ENCODE peak calls at places on chromosome 20, in ten cellular contexts. R is breast epithelium; A is cardiac muscle cell; U is body of pancreas; L is tibial artery; S is hepatocyte; G is upper lobe of right lung; Q is effector memory CD4-positive, alpha-beta T cell; E is right lobe of liver; X is adipocyte. W is an unnamed sample.

GRCh38 chr20:62083312-62083711 is 17.6 kb upstream of the TAF4 start:
- DNase-seq in G (no peak), A (no peak), S (no peak), E (no peak), U (no peak), L (no peak), Q (no peak), X (no peak), R (no peak), W (no peak)

GRCh38 chr20:40636486-40636885 is 52.5 kb downstream of the MAFB start:
- DNase-seq in U (no peak), G (no peak), X (no peak), L (no peak), A (no peak), R (no peak), E (no peak), S (no peak), Q (no peak), W (no peak)

GRCh38 chr20:51175156-51175555 is 152.2 kb upstream of the KCNG1 start:
- DNase-seq in Q (no peak), E (no peak), A (no peak), U (no peak), S (no peak), L (no peak), X (no peak), R (no peak), G (no peak), W (no peak)

GRCh38 chr20:31682352-31682751 is 40.3 kb downstream of the BCL2L1 start:
- DNase-seq in G (no peak), R (no peak), U (no peak), L (no peak), S (no peak), X (no peak), A (no peak), E (no peak), Q (no peak), W (no peak)

GRCh38 chr20:50292324-50293243 is 102.0 kb downstream of the CEBPB start:
- DNase-seq in U (peak; percentile 81), L (peak; percentile 99), E (peak; percentile 98), A (peak; percentile 97), Q (no peak), G (peak; percentile 94), R (peak; percentile 90), S (peak; percentile 85), X (peak; percentile 87), W (peak; percentile 70)

GRCh38 chr20:5991623-5992441 is 41.4 kb downstream of the MCM8 start:
- DNase-seq in X (peak; percentile 29), U (no peak), R (no peak), Q (no peak), G (no peak), L (no peak), E (no peak), S (peak; percentile 43), A (no peak), W (peak; percentile 71)

GRCh38 chr20:50992733-50993457 is 30.0 kb downstream of the KCNG1 start:
- DNase-seq in U (no peak), R (no peak), G (no peak), E (no peak), A (peak; percentile 83), L (no peak), X (peak; percentile 62), S (peak; percentile 79), Q (no peak), W (peak; percentile 93)

GRCh38 chr20:48618631-48619030 is 209.2 kb downstream of the PREX1 start:
- DNase-seq in G (peak; percentile 56), E (peak; percentile 16), R (no peak), X (no peak), Q (no peak), L (no peak), S (no peak), A (no peak), U (no peak), W (no peak)

GRCh38 chr20:9919271-9920014 is 80.6 kb upstream of the PAK5 start:
- DNase-seq in S (no peak), A (no peak), U (no peak), E (no peak), R (no peak), L (no peak), X (no peak), Q (no peak), G (no peak), W (no peak)

GRCh38 chr20:25540273-25540672 is 45.1 kb downstream of the NINL start:
- DNase-seq in E (peak; percentile 44), U (no peak), S (no peak), R (no peak), A (no peak), Q (no peak), L (no peak), G (no peak), X (no peak), W (peak; percentile 72)

GRCh38 chr20:44355503-44356352 is at the start of gene HNF4A:
- DNase-seq in Q (no peak), A (no peak), S (peak; percentile 86), L (peak; percentile 33), G (no peak), U (peak; percentile 83), X (no peak), E (peak; percentile 69), R (no peak), W (peak; percentile 60)

GRCh38 chr20:63162206-63162770 is 53.6 kb downstream of the YTHDF1 start:
- DNase-seq in R (no peak), A (no peak), Q (no peak), S (no peak), U (no peak), E (no peak), L (no peak), X (no peak), G (no peak), W (no peak)

GRCh38 chr20:63161176-63161651 is 54.7 kb downstream of the YTHDF1 start:
- DNase-seq in L (no peak), Q (no peak), U (no peak), S (no peak), R (no peak), X (no peak), A (no peak), E (no peak), G (no peak), W (no peak)

GRCh38 chr20:63163596-63164560 is 52.1 kb downstream of the YTHDF1 start:
- DNase-seq in A (no peak), E (no peak), G (no peak), Q (no peak), U (no peak), S (no peak), X (no peak), L (no peak), R (no peak), W (no peak)

GRCh38 chr20:63164681-63165537 is 51.0 kb downstream of the YTHDF1 start:
- DNase-seq in Q (no peak), R (no peak), X (no peak), G (no peak), E (no peak), S (no peak), L (no peak), A (no peak), U (no peak), W (no peak)

DNA sequence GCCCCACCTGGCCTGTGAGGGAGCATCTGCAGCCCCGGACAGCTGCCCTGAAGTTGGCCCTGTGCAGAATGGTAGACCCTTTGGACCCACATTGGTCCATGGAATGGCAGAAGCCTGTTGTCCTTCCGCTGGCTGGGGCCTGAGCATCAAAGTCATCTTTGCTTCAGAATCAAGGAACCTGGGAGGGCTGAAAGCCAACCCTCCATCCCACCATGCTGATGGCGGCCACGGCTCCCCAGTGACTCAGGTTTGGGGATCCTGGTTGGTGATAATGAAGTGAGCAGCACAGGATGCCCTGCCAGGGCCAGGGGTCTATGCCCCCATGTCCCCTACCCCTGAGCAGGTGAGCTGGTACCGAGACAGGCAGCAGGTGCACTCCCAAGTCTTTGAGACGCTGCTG is 52.8 kb downstream of the YTHDF1 start:
- DNase-seq in L (no peak), U (no peak), G (no peak), Q (no peak), R (no peak), X (no peak), A (no peak), E (no peak), S (no peak), W (no peak)
- H3K4me1 ChIP-seq in L (no peaks in the 10 kb centered on the region), U (no peaks in the 10 kb centered on the region), G (no peaks in the 10 kb centered on the region), Q (no peaks in the 10 kb centered on the region), R (no peaks in the 10 kb centered on the region), X (no peaks in the 10 kb centered on the region), A (no peaks in the 10 kb centered on the region), E (no peaks in the 10 kb centered on the region), S (no peaks in the 10 kb centered on the region), W (no peaks in the 10 kb centered on the region)

GRCh38 chr20:56766528-56766927 is 137.4 kb downstream of the TFAP2C start:
- DNase-seq in S (no peak), L (no peak), Q (no peak), E (no peak), U (no peak), G (no peak), R (no peak), X (no peak), A (no peak), W (no peak)
- H3K27me3 ChIP-seq in S (no peaks in the 10 kb centered on the region), L (no peaks in the 10 kb centered on the region), Q (no peaks in the 10 kb centered on the region), E (no peaks in the 10 kb centered on the region), U (no peaks in the 10 kb centered on the region), G (no peaks in the 10 kb centered on the region), R (no peaks in the 10 kb centered on the region), X (peaks cover 36% of the 10 kb centered on the region), A (no peaks in the 10 kb centered on the region), W (no peaks in the 10 kb centered on the region)

DNA sequence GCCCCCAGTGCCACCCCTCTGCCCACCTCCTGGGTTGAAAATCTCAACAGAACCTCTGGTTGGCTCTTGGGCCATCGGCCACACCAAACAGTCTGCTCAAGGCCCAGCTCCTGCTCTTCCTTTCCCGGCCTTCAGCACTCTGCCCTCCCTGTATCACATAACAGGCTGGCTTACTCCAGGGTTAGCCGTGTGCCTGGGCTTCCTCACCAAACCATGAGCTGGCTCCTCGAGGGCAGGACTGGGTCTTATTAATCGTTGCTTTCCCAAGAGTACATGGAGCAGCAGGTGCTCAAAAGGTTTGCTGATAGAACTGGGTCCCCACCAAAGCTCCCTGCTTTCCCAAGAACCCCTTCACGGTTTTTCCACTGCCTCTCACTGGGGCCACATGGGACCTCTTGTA is 12.7 kb upstream of the FAM83C start:
- DNase-seq in Q (no peak), S (peak; percentile 4), R (no peak), G (peak; percentile 34), X (no peak), E (no peak), A (no peak), L (no peak), U (no peak), W (no peak)
- H3K4me1 ChIP-seq in Q (no peaks in the 10 kb centered on the region), S (peaks cover 49% of the 10 kb centered on the region), R (peaks cover 4% of the 10 kb centered on the region), G (no peaks in the 10 kb centered on the region), X (peaks cover 63% of the 10 kb centered on the region), E (no peaks in the 10 kb centered on the region), A (no peaks in the 10 kb centered on the region), L (peaks cover 47% of the 10 kb centered on the region), U (peaks cover 24% of the 10 kb centered on the region), W (no peaks in the 10 kb centered on the region)

DNA sequence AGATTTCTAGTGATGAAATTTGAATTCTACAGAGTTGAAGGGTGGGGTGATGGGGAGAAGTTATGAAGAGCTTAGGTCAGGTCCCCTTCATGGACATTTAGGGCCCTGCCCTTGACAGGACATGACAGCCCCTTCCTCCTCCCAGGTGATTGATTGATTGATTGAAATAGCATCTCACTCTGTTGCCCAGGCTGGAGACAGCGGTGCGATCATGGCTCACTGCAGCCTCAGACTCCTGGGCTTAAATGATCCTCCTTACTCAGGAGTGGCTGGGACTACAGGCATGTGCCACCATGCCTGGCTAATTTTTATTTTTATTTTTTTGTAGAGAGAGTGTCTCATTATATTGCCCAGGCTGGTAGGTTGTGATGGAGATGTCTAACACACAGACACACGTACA is 174.0 kb upstream of the RNF24 start:
- DNase-seq in Q (no peak), X (no peak), A (no peak), E (no peak), G (no peak), R (no peak), S (no peak), L (no peak), U (no peak), W (no peak)
- H3K27me3 ChIP-seq in Q (no peaks in the 10 kb centered on the region), X (no peaks in the 10 kb centered on the region), A (no peaks in the 10 kb centered on the region), E (no peaks in the 10 kb centered on the region), G (no peaks in the 10 kb centered on the region), R (no peaks in the 10 kb centered on the region), S (no peaks in the 10 kb centered on the region), L (no peaks in the 10 kb centered on the region), U (no peaks in the 10 kb centered on the region), W (no peaks in the 10 kb centered on the region)